ENCODE peak calls at places on chromosomes 11 and 22, in five cellular contexts. L, J, Z, G and Q are unnamed samples.

GRCh38 chr11:65817815-65818680 is 15.7 kb upstream of the SNX32 start:
- DNase-seq in Z (peak), L (peak), G (peak), J (peak), Q (peak)

GRCh38 chr11:130651266-130651855 is 202.9 kb downstream of the ADAMTS15 start:
- DNase-seq in Z (no peak), L (no peak), G (no peak), J (no peak), Q (no peak)

GRCh38 chr11:58334708-58335107 is 24.2 kb downstream of the OR5B17 start:
- DNase-seq in L (peak), G (no peak), J (no peak), Z (no peak), Q (no peak)

GRCh38 chr22:47388331-47388730 is 625.9 kb downstream of the TBC1D22A start:
- DNase-seq in J (no peak), G (no peak), Z (no peak), L (no peak), Q (no peak)

GRCh38 chr11:1832181-1832988 is 2.4 kb upstream of the SYT8 start:
- DNase-seq in J (peak), Z (peak), L (no peak), G (peak), Q (peak)

GRCh38 chr22:43555561-43556515 is 144.0 kb downstream of the MPPED1 start:
- DNase-seq in L (no peak), J (no peak), Z (no peak), G (no peak), Q (no peak)

GRCh38 chr11:110973401-110973980 is 261.3 kb upstream of the ARHGAP20 start:
- DNase-seq in Z (no peak), J (no peak), L (no peak), G (no peak), Q (no peak)

GRCh38 chr11:128095459-128096096 is 491.8 kb downstream of the ETS1 start:
- DNase-seq in G (no peak), L (peak), J (no peak), Z (no peak), Q (no peak)

GRCh38 chr11:119363081-119363861 is 16.8 kb upstream of the MFRP start:
- DNase-seq in G (no peak), L (no peak), J (no peak), Z (no peak), Q (peak)

GRCh38 chr22:25113316-25113721 is 86.3 kb upstream of the CRYBB3 start:
- DNase-seq in J (no peak), Z (no peak), L (no peak), G (no peak), Q (no peak)

GRCh38 chr22:17971711-17972110 is 52.6 kb downstream of the MICAL3 start:
- DNase-seq in L (no peak), J (no peak), Z (no peak), G (no peak), Q (no peak)

GRCh38 chr11:70650075-70650909 is 252.0 kb downstream of the CTTN start:
- DNase-seq in G (no peak), Z (no peak), J (peak), L (no peak), Q (peak)

GRCh38 chr11:72816404-72816990 is 2.3 kb downstream of the ATG16L2 start:
- DNase-seq in Z (no peak), G (no peak), J (no peak), L (no peak), Q (no peak)

GRCh38 chr11:124276081-124276480 is 19.9 kb downstream of the OR8G5 start:
- DNase-seq in L (peak), Z (no peak), J (no peak), G (no peak), Q (no peak)

GRCh38 chr11:64289011-64289564 is 2.0 kb upstream of the KCNK4 start:
- DNase-seq in J (no peak), L (no peak), G (no peak), Z (no peak), Q (no peak)

GRCh38 chr22:30079952-30080533 is at the start of gene HORMAD2:
- DNase-seq in J (peak), Z (no peak), G (peak), L (no peak), Q (peak)

GRCh38 chr11:102437727-102438126 is 14.8 kb downstream of the TMEM123 start:
- DNase-seq in Z (no peak), L (no peak), J (no peak), G (no peak), Q (no peak)

GRCh38 chr11:105181521-105181920 is 42.0 kb upstream of the CARD18 start:
- DNase-seq in G (no peak), L (no peak), Z (no peak), J (no peak), Q (no peak)

GRCh38 chr11:84022695-84023094 is 736.5 kb upstream of the CCDC90B start:
- DNase-seq in G (no peak), J (no peak), Z (no peak), L (no peak), Q (no peak)

GRCh38 chr11:73582636-73583035 is 15.3 kb downstream of the FAM168A start:
- DNase-seq in J (no peak), L (no peak), Z (no peak), G (no peak), Q (no peak)

GRCh38 chr11:85171648-85172257 is 455.4 kb downstream of the DLG2 start:
- DNase-seq in L (no peak), J (no peak), Z (no peak), G (no peak), Q (no peak)

GRCh38 chr22:20272174-20272573 is 4.1 kb upstream of the RTN4R start:
- DNase-seq in G (no peak), Z (no peak), J (no peak), L (no peak), Q (no peak)

GRCh38 chr22:24059121-24059520 is 48.0 kb downstream of the CABIN1 start:
- DNase-seq in L (peak), G (no peak), Z (no peak), J (no peak), Q (no peak)

GRCh38 chr11:119403021-119403420 is 20.0 kb downstream of the THY1 start:
- DNase-seq in Z (no peak), G (no peak), L (no peak), J (no peak), Q (no peak)

GRCh38 chr11:113618360-113618759 is 87.7 kb downstream of the TMPRSS5 start:
- DNase-seq in Z (no peak), G (no peak), J (no peak), L (peak), Q (no peak)